ENCODE peak calls at places on chromosomes 13 and 19, in six cellular contexts. B, G, Q, W, D and O are unnamed samples.
A peak's percentile ranks its signal among the peaks of the same experiment; 100 is the strongest.

GRCh38 chr13:106348032-106348431 is 187.4 kb downstream of the EFNB2 start:
- DNase-seq in B (peak; percentile 50), G (no peak), Q (peak; percentile 88), W (no peak), D (no peak), O (no peak)

GRCh38 chr13:21014666-21015170 is 46.7 kb downstream of the LATS2 start:
- DNase-seq in B (peak; percentile 79), G (no peak), Q (peak; percentile 74), W (peak; percentile 68), D (peak; percentile 82), O (peak; percentile 77)

GRCh38 chr13:106473174-106473573 is 62.3 kb downstream of the EFNB2 start:
- DNase-seq in B (no peak), G (no peak), Q (no peak), W (no peak), D (no peak), O (peak; percentile 72)

GRCh38 chr19:45450042-45450380 is 17.8 kb upstream of the FOSB start:
- DNase-seq in B (no peak), G (no peak), Q (no peak), W (no peak), D (no peak), O (no peak)

GRCh38 chr13:75123428-75123827 is 358.5 kb downstream of the TBC1D4 start:
- DNase-seq in B (no peak), G (no peak), Q (no peak), W (no peak), D (no peak), O (no peak)

GRCh38 chr13:73542446-73542845 is 483.6 kb downstream of the KLF5 start:
- DNase-seq in B (no peak), G (no peak), Q (peak; percentile 82), W (no peak), D (no peak), O (no peak)

GRCh38 chr13:103788061-103788652 is 721.9 kb upstream of the SLC10A2 start:
- DNase-seq in B (no peak), G (no peak), Q (peak; percentile 10), W (no peak), D (peak; percentile 18), O (peak; percentile 12)

GRCh38 chr13:70407486-70407885 is 299.2 kb upstream of the KLHL1 start:
- DNase-seq in B (no peak), G (no peak), Q (peak; percentile 61), W (no peak), D (no peak), O (no peak)

GRCh38 chr13:29369060-29369743 is 226.3 kb downstream of the SLC7A1 start:
- DNase-seq in B (peak; percentile 54), G (peak; percentile 39), Q (peak; percentile 70), W (no peak), D (no peak), O (no peak)

GRCh38 chr19:12783226-12783848 is 7.9 kb upstream of the JUNB start:
- DNase-seq in B (no peak), G (no peak), Q (no peak), W (no peak), D (no peak), O (no peak)

GRCh38 chr19:40523322-40524047 is 53.2 kb upstream of the SHKBP1 start:
- DNase-seq in B (peak; percentile 70), G (peak; percentile 83), Q (peak; percentile 66), W (peak; percentile 49), D (peak; percentile 89), O (no peak)

GRCh38 chr13:101514695-101515275 is 62.3 kb downstream of the ITGBL1 start:
- DNase-seq in B (peak; percentile 68), G (peak; percentile 17), Q (peak; percentile 75), W (no peak), D (peak; percentile 18), O (no peak)

GRCh38 chr13:43662976-43663375 is 123.8 kb downstream of the ENOX1 start:
- DNase-seq in B (no peak), G (no peak), Q (no peak), W (no peak), D (no peak), O (no peak)

GRCh38 chr13:67792151-67792665 is 562.1 kb upstream of the PCDH9 start:
- DNase-seq in B (no peak), G (no peak), Q (no peak), W (no peak), D (no peak), O (no peak)

GRCh38 chr19:881385-882071 is 11.5 kb downstream of the MED16 start:
- DNase-seq in B (no peak), G (no peak), Q (no peak), W (no peak), D (no peak), O (no peak)

GRCh38 chr13:35260316-35260715 is 216.2 kb downstream of the MAB21L1 start:
- DNase-seq in B (no peak), G (no peak), Q (no peak), W (no peak), D (no peak), O (no peak)

GRCh38 chr13:109271555-109271954 is 514.8 kb downstream of the IRS2 start:
- DNase-seq in B (no peak), G (no peak), Q (no peak), W (no peak), D (no peak), O (no peak)

GRCh38 chr13:48602296-48603040 is 51.3 kb upstream of the CYSLTR2 start:
- DNase-seq in B (no peak), G (no peak), Q (no peak), W (no peak), D (no peak), O (no peak)

GRCh38 chr13:46202956-46203355 is 8.8 kb upstream of the LRRC63 start:
- DNase-seq in B (no peak), G (no peak), Q (no peak), W (no peak), D (peak; percentile 51), O (no peak)

GRCh38 chr19:13629687-13630357 is 123.5 kb upstream of the CACNA1A start:
- DNase-seq in B (peak; percentile 7), G (no peak), Q (peak; percentile 81), W (no peak), D (no peak), O (no peak)

GRCh38 chr19:45691516-45692186 is at the start of gene SNRPD2:
- DNase-seq in B (peak; percentile 97), G (peak; percentile 88), Q (peak; percentile 89), W (peak; percentile 92), D (peak; percentile 95), O (peak; percentile 95)

GRCh38 chr19:3693030-3693925 is 7.0 kb downstream of the PIP5K1C start:
- DNase-seq in B (no peak), G (peak; percentile 23), Q (no peak), W (no peak), D (no peak), O (no peak)

GRCh38 chr19:3816566-3817218 is 30.5 kb upstream of the MATK start:
- DNase-seq in B (no peak), G (no peak), Q (no peak), W (no peak), D (no peak), O (no peak)

GRCh38 chr19:17751912-17752273 is 616 bp downstream of the FCHO1 start:
- DNase-seq in B (no peak), G (no peak), Q (no peak), W (no peak), D (no peak), O (no peak)

GRCh38 chr19:41306394-41306793 is 3.6 kb upstream of the CCDC97 start:
- DNase-seq in B (no peak), G (no peak), Q (no peak), W (no peak), D (no peak), O (no peak)

GRCh38 chr13:109155301-109155761 is 525.9 kb downstream of the MYO16 start:
- DNase-seq in B (peak; percentile 64), G (no peak), Q (peak; percentile 64), W (no peak), D (no peak), O (no peak)

GRCh38 chr13:99389520-99390304 is 82.5 kb upstream of the GPR183 start:
- DNase-seq in B (no peak), G (no peak), Q (no peak), W (no peak), D (no peak), O (no peak)

GRCh38 chr13:62131604-62132003 is 716.0 kb upstream of the PCDH20 start:
- DNase-seq in B (no peak), G (no peak), Q (no peak), W (no peak), D (no peak), O (no peak)
- H3K27me3 ChIP-seq in B (no peaks in the 10 kb centered on the region), G (no peaks in the 10 kb centered on the region), Q (no peaks in the 10 kb centered on the region), W (no peaks in the 10 kb centered on the region), D (no peaks in the 10 kb centered on the region), O (no peaks in the 10 kb centered on the region)

GRCh38 chr13:97359181-97360057 is 74.5 kb upstream of the RAP2A start:
- DNase-seq in B (peak; percentile 87), G (peak; percentile 66), Q (peak; percentile 68), W (no peak), D (peak; percentile 44), O (no peak)
- TF ChIP-seq CTCF in B (peak; percentile 79), G (peak; percentile 92), Q (peak; percentile 88), W (peak; percentile 87), D (peak; percentile 84), O (peak; percentile 88)

DNA sequence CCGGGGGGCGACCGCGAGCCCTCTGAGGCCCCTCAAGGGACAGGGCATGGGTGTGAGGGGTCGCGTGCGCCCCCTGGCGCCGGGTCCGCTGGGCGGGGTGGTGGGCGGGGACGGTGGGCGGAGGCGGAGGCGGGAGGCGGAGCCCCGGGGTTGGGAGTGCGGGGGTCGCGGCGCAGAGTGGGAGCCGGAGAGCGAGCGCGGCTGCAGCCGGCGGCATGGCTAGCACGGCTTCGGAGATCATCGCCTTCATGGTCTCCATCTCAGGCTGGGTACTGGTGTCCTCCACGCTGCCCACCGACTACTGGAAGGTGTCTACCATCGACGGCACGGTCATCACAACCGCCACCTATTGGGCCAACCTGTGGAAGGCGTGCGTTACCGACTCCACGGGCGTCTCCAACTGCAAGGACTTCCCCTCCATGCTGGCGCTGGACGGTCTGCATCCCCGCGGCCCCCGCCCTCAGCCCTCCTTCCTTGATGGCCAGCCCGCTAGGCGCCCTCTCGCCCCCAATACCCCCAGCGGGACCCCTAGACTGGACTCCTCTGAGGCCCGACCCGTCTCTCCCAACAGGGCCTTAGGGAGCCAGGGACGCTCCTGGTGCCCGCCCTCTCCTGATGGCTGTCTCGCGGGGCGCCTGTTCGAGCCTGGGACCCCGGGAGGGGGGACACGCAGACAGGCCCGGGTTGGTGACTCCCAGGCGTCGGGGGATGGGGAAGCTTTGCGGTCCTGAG is at the start of gene CLDN10:
- DNase-seq in B (no peak), G (peak; percentile 93), Q (no peak), W (peak; percentile 14), D (no peak), O (no peak)
- H3K27me3 ChIP-seq in B (peaks cover 36% of the 10 kb centered on the region), G (no peaks in the 10 kb centered on the region), Q (no peaks in the 10 kb centered on the region), W (peaks cover 32% of the 10 kb centered on the region), D (peaks cover 51% of the 10 kb centered on the region), O (peaks cover 25% of the 10 kb centered on the region)

GRCh38 chr19:30686911-30687566 is 314.9 kb downstream of the ZNF536 start:
- DNase-seq in B (no peak), G (peak; percentile 45), Q (no peak), W (no peak), D (no peak), O (no peak)

GRCh38 chr19:30682576-30683536 is 310.7 kb downstream of the ZNF536 start:
- DNase-seq in B (peak; percentile 81), G (peak; percentile 88), Q (peak; percentile 70), W (peak; percentile 71), D (peak; percentile 78), O (peak; percentile 80)

GRCh38 chr19:30686252-30686762 is 314.1 kb downstream of the ZNF536 start:
- DNase-seq in B (peak; percentile 12), G (peak; percentile 75), Q (no peak), W (no peak), D (no peak), O (no peak)

GRCh38 chr19:30685601-30686000 is 313.4 kb downstream of the ZNF536 start:
- DNase-seq in B (no peak), G (no peak), Q (no peak), W (no peak), D (no peak), O (no peak)

GRCh38 chr19:30684613-30685012 is 312.4 kb downstream of the ZNF536 start:
- DNase-seq in B (no peak), G (no peak), Q (no peak), W (no peak), D (no peak), O (no peak)
- TF ChIP-seq CTCF in B (no peak), G (no peak), Q (no peak), W (no peak), D (no peak), O (no peak)